ENCODE peak calls at places on chromosomes 11 and 22, in four cellular contexts. U is endothelial cell, P is cardiac fibroblast, Z is transverse colon. S is an unnamed sample.

GRCh38 chr22:45787770-45788169 is 116.1 kb downstream of the ATXN10 start:
- DNase-seq in P (no peak), Z (no peak), U (no peak), S (no peak)

GRCh38 chr11:45736424-45736823 is 68.5 kb upstream of the SLC35C1 start:
- DNase-seq in Z (no peak), U (no peak), P (peak; percentile 49), S (no peak)

GRCh38 chr22:24707477-24707816 is 67.1 kb downstream of the PIWIL3 start:
- DNase-seq in U (no peak), P (no peak), Z (peak; percentile 21), S (no peak)

GRCh38 chr22:34001701-34002466 is 81.6 kb upstream of the LARGE1 start:
- DNase-seq in Z (no peak), U (no peak), P (no peak), S (no peak)

GRCh38 chr11:117993988-117994741 is 8.0 kb downstream of the IL10RA start:
- DNase-seq in Z (no peak), P (no peak), U (no peak), S (no peak)

GRCh38 chr11:34346551-34346950 is 11.3 kb downstream of the ABTB2 start:
- DNase-seq in Z (no peak), P (peak; percentile 53), U (no peak), S (no peak)

GRCh38 chr11:125976156-125976555 is 30.3 kb downstream of the VSIG10L2 start:
- DNase-seq in Z (no peak), U (no peak), P (no peak), S (no peak)

GRCh38 chr11:9651899-9652748 is 11.8 kb upstream of the SWAP70 start:
- DNase-seq in U (no peak), P (no peak), Z (no peak), S (no peak)

GRCh38 chr22:38416621-38417251 is 38.3 kb downstream of the KCNJ4 start:
- DNase-seq in P (no peak), Z (no peak), U (no peak), S (peak; percentile 13)

GRCh38 chr11:109016724-109017123 is 351.9 kb downstream of the DDX10 start:
- DNase-seq in P (no peak), U (no peak), Z (no peak), S (no peak)

GRCh38 chr11:128469220-128469619 is 118.1 kb downstream of the ETS1 start:
- DNase-seq in Z (peak; percentile 53), U (no peak), P (no peak), S (no peak)

GRCh38 chr11:78149646-78150045 is 10.2 kb upstream of the ALG8 start:
- DNase-seq in P (peak; percentile 85), U (no peak), Z (no peak), S (no peak)

GRCh38 chr11:110097459-110098012 is 4.3 kb downstream of the ZC3H12C start:
- DNase-seq in P (peak; percentile 16), Z (no peak), U (no peak), S (no peak)

GRCh38 chr11:1760351-1761109 is 3.2 kb downstream of the CTSD start:
- DNase-seq in U (no peak), Z (peak; percentile 71), P (peak; percentile 75), S (peak; percentile 74)

GRCh38 chr11:20310137-20310536 is 53.4 kb upstream of the HTATIP2 start:
- DNase-seq in P (no peak), Z (no peak), U (no peak), S (no peak)

GRCh38 chr11:5783255-5783654 is at the start of gene OR52N5:
- DNase-seq in U (no peak), P (no peak), Z (no peak), S (no peak)

GRCh38 chr11:44088871-44089270 is 6.6 kb upstream of the EXT2 start:
- DNase-seq in U (no peak), P (no peak), Z (no peak), S (no peak)

GRCh38 chr11:64765291-64765803 is 5.6 kb upstream of the PYGM start:
- DNase-seq in Z (no peak), P (no peak), U (no peak), S (no peak)

GRCh38 chr11:68066742-68067141 is 27.9 kb downstream of the TCIRG1 start:
- DNase-seq in Z (no peak), P (no peak), U (peak; percentile 5), S (no peak)

GRCh38 chr11:27870985-27871485 is 170.8 kb upstream of the BDNF start:
- DNase-seq in Z (peak; percentile 16), P (no peak), U (no peak), S (no peak)

GRCh38 chr22:44096736-44097135 is 72.6 kb downstream of the PARVB start:
- DNase-seq in Z (no peak), P (no peak), U (no peak), S (no peak)

GRCh38 chr11:62400281-62400680 is 18.6 kb upstream of the SCGB1A1 start:
- DNase-seq in Z (no peak), P (no peak), U (no peak), S (no peak)

GRCh38 chr11:111528557-111528956 is 12.0 kb upstream of the LAYN start:
- DNase-seq in P (no peak), Z (no peak), U (no peak), S (no peak)

GRCh38 chr11:110032257-110032656 is 60.9 kb upstream of the ZC3H12C start:
- DNase-seq in Z (no peak), P (no peak), U (no peak), S (no peak)

GRCh38 chr22:47238886-47239860 is 476.7 kb downstream of the TBC1D22A start:
- DNase-seq in Z (no peak), U (no peak), P (no peak), S (no peak)

GRCh38 chr11:103730151-103730940 is 306.1 kb upstream of the DDI1 start:
- DNase-seq in P (peak; percentile 52), U (no peak), Z (no peak), S (no peak)

GRCh38 chr22:46993626-46994025 is 231.2 kb downstream of the TBC1D22A start:
- DNase-seq in U (no peak), Z (no peak), P (no peak), S (no peak)

GRCh38 chr11:118635237-118635591 is 27.8 kb downstream of the PHLDB1 start:
- DNase-seq in U (no peak), P (no peak), Z (no peak), S (no peak)

GRCh38 chr11:132448334-132448995 is 1078.0 kb downstream of the NTM start:
- DNase-seq in Z (no peak), U (no peak), P (no peak), S (no peak)
- TF ChIP-seq CTCF in Z (no peak), U (no peak), P (no peak), S (no peak)

DNA sequence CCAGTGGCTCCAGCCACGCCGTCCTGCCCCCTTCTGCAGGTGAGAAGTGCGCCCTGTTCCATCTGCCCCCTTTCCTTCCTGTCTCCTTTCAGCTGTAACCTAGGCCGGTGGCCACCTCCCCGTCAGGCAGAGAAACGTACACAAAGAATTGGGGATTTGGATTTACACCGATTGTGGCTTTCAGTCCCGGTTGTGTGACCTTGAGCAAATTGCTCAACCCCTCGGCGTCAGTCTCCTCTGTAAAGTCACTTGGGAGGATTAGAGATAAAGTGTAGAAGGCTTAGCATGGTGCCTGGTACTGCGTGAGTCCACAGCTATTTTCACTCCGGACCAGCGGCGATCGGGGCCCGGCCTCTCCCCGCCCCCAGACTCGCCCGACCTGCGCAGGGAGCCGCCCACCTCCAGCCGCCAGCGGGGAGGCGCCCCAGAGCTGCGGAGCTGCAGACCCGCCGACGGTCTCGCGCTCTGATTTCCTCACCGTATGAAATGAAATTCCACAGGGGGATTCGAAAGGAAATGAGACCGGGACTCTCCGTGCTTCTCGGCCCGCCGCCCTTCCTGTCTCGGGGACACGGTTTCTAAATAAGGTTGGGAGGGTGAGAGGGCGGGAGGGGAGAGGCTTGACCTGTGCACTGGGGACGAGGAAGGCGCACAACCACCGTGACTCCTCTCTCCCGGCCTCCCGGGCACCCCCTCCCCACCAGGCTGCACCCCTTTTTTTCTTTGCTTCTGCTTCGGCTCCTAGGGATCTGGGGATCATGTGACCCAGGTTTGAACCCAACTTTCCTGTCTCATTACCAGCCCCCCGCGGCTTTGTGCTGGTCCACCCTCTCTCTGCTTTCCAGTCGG is 703 bp upstream of the FZD4 start:
- DNase-seq in Z (peak; percentile 85), P (peak; percentile 87), U (peak; percentile 90), S (no peak)
- TF ChIP-seq CTCF in Z (peak; percentile 4), P (peak; percentile 2), U (no peak), S (no peak)

GRCh38 chr11:119721129-119722120 is 7.6 kb downstream of the NECTIN1 start:
- DNase-seq in P (peak; percentile 24), U (peak; percentile 77), Z (no peak), S (no peak)
- TF ChIP-seq CTCF in P (peak; percentile 40), U (peak; percentile 50), Z (peak; percentile 45), S (no peak)

GRCh38 chr11:94558468-94558867 is 8.7 kb upstream of the PIWIL4 start:
- DNase-seq in U (no peak), Z (no peak), P (no peak), S (no peak)

GRCh38 chr11:94563848-94564442 is 3.2 kb upstream of the PIWIL4 start:
- DNase-seq in P (no peak), Z (no peak), U (no peak), S (no peak)

GRCh38 chr11:94558932-94559331 is 8.2 kb upstream of the PIWIL4 start:
- DNase-seq in Z (no peak), P (no peak), U (no peak), S (no peak)

GRCh38 chr11:94567181-94567670 is at the start of gene PIWIL4:
- DNase-seq in Z (no peak), P (no peak), U (no peak), S (no peak)

GRCh38 chr11:94563176-94563847 is 3.9 kb upstream of the PIWIL4 start:
- DNase-seq in P (peak; percentile 73), U (no peak), Z (no peak), S (no peak)
- TF ChIP-seq CTCF in P (peak; percentile 44), U (no peak), Z (no peak), S (no peak)

GRCh38 chr11:12581923-12582322 is 92.3 kb upstream of the TEAD1 start:
- DNase-seq in P (peak; percentile 71), U (no peak), Z (no peak), S (no peak)

GRCh38 chr11:12573707-12574106 is 100.5 kb upstream of the TEAD1 start:
- DNase-seq in Z (no peak), P (no peak), U (no peak), S (no peak)

DNA sequence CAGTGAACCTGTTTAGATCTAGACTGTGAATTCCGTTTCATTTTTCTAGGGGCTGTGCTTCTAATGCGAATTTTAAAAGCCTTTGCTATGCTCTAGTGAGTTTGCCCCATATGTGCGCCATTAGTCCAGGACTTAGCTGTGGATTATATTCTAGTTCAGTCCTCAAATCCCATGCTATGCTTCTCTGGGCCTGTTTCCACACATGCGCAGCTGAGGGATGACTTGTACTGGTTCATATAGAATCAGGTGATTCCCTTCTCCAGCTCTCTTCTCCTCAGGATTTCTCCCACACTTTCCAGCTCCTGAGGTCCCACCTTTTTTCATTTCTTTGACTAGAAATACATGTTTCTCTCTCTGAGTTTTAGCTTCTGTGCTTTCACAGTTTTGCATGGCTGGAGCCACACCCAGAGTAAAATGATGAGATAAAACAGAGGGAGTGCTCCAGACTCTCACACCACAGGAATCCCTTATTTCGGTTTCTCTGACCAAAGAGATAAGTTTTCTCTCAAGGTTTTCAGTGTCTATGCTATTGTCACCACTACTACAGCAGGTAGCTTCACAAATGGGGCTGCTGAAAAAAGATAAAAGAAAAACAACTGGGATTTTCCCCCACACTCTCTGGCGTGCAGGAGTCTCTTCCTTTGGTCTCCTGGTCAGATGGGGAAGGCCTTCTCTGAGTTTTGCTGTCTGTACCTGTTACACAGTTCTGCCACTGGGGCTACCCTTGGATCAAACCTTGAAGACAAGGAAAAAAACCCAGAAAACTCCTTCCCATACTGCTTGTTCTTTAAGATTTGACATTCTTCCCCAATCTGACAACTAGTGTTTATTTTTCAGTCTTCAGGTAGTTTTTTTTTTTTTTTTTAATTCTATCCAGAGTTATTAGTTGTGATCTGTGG is 96.2 kb upstream of the TEAD1 start:
- DNase-seq in U (no peak), P (no peak), Z (no peak), S (no peak)
- TF ChIP-seq CTCF in U (peak; percentile 48), P (no peak), Z (no peak), S (no peak)

S was measured in omental fat pad.